ENCODE peak calls at places on chromosomes 11 and 22, in six cellular contexts. S is uterus, Q is lower lobe of right lung, I is GM23248, V is neuronal stem cell, N is adrenal gland. D is an unnamed sample.

GRCh38 chr11:7555067-7555699 is 41.4 kb downstream of the PPFIBP2 start:
- DNase-seq in S (no peak), Q (peak; percentile 61), I (peak; percentile 53), V (no peak), N (peak; percentile 86), D (no peak)

GRCh38 chr11:104654414-104654813 is 243.8 kb downstream of the CASP12 start:
- DNase-seq in S (no peak), Q (no peak), I (no peak), V (no peak), N (no peak), D (no peak)

GRCh38 chr11:12675951-12676711 is 1.9 kb downstream of the TEAD1 start:
- DNase-seq in S (peak; percentile 56), Q (no peak), I (peak; percentile 50), V (no peak), N (no peak), D (no peak)

GRCh38 chr22:46614070-46614931 is 5.9 kb upstream of the GRAMD4 start:
- DNase-seq in S (no peak), Q (peak; percentile 62), I (no peak), V (no peak), N (no peak), D (peak; percentile 91)

GRCh38 chr22:24008022-24008283 is 2.7 kb upstream of the GSTT4 start:
- DNase-seq in S (no peak), Q (no peak), I (no peak), V (no peak), N (no peak), D (no peak)

GRCh38 chr11:48101044-48101733 is 115.4 kb upstream of the OR4B1 start:
- DNase-seq in S (no peak), Q (no peak), I (no peak), V (no peak), N (no peak), D (no peak)

GRCh38 chr22:17542452-17542851 is 20.8 kb upstream of the SLC25A18 start:
- DNase-seq in S (no peak), Q (no peak), I (no peak), V (no peak), N (no peak), D (no peak)

GRCh38 chr22:48709453-48709852 is 1118.2 kb downstream of the BRD1 start:
- DNase-seq in S (no peak), Q (no peak), I (no peak), V (no peak), N (no peak), D (no peak)

GRCh38 chr11:118530180-118530682 is 761 bp upstream of the TMEM25 start:
- DNase-seq in S (no peak), Q (no peak), I (peak; percentile 46), V (no peak), N (no peak), D (no peak)

GRCh38 chr11:128772814-128773213 is 78.9 kb downstream of the FLI1 start:
- DNase-seq in S (peak; percentile 33), Q (peak; percentile 82), I (no peak), V (no peak), N (peak; percentile 31), D (peak; percentile 53)

GRCh38 chr11:20670932-20671403 is 1.6 kb downstream of the NELL1 start:
- DNase-seq in S (no peak), Q (no peak), I (no peak), V (no peak), N (no peak), D (no peak)

GRCh38 chr11:20671856-20672546 is 2.6 kb downstream of the NELL1 start:
- DNase-seq in S (no peak), Q (no peak), I (peak; percentile 14), V (no peak), N (no peak), D (no peak)

GRCh38 chr11:20668844-20669832 is at the start of gene NELL1:
- DNase-seq in S (no peak), Q (no peak), I (no peak), V (no peak), N (no peak), D (no peak)

GRCh38 chr11:20669833-20670684 is 673 bp downstream of the NELL1 start:
- DNase-seq in S (no peak), Q (no peak), I (no peak), V (no peak), N (no peak), D (no peak)

DNA sequence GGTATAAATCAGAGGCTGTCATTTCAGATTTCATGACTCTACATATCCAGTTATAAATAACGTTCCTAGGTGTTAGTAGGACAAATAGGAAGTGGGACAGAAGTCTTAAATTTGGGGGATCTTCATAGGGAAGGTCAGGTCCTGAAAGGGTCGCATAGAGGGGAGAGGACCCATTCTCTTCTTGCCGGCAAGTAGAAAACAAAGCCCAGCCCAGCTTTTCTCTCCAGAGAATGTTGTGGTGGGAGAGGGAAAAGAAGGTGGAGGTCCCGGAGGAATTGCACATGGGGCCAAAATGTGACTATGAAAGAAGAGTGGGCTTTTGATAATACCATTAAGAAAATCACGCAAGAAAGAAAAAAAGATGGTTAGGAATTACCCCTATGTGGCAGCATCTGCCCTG is 976 bp upstream of the NELL1 start:
- DNase-seq in S (no peak), Q (no peak), I (no peak), V (no peak), N (no peak), D (no peak)
- H3K27me3 ChIP-seq in S (peaks cover 10% of the 10 kb centered on the region), Q (peaks cover 48% of the 10 kb centered on the region), I (peaks cover 45% of the 10 kb centered on the region), V (peaks cover 54% of the 10 kb centered on the region), N (peaks cover 34% of the 10 kb centered on the region), D (peaks cover 12% of the 10 kb centered on the region)

GRCh38 chr22:30304495-30305244 is 15.4 kb upstream of the CASTOR1 start:
- DNase-seq in S (peak; percentile 46), Q (no peak), I (peak; percentile 72), V (no peak), N (no peak), D (no peak)
- H3K4me3 ChIP-seq in S (no peak overlapping the region), Q (peak overlapping the region; percentile 19), I (no peak overlapping the region), V (no peak overlapping the region), N (no peak overlapping the region), D (peak overlapping the region; percentile 60)

GRCh38 chr11:126129681-126130671 is 67.3 kb upstream of the CDON start:
- DNase-seq in S (no peak), Q (peak; percentile 69), I (no peak), V (no peak), N (no peak), D (no peak)
- H3K4me1 ChIP-seq in S (peaks cover 12% of the 10 kb centered on the region), Q (peaks cover 21% of the 10 kb centered on the region), I (peaks cover 21% of the 10 kb centered on the region), V (peaks cover 5% of the 10 kb centered on the region), N (peaks cover 14% of the 10 kb centered on the region), D (no peaks in the 10 kb centered on the region)

DNA sequence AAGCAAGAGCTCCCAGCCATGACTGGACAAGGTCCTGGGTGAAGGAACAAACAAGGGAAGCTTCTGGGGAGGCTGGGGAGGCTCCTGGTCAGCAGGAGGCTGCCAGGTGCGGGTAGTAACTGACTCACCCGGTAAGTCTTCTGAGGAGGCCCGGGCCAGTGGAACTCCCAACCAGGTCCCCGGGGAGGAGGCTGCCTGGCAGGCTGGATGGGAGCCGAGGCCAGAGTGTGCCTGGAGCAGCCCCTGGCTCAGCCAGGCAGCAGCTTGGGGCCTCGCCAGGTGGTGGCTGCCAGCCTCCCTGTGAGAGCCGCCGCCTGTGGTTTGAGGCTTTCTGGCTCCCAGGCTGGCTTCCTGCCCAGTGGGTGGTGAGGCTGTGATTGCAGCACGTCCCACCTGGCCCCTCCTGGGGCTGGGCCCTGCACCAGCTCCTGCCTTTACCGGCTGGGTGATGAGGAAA is 46.2 kb downstream of the IGF2 start:
- DNase-seq in S (no peak), Q (peak; percentile 83), I (peak; percentile 77), V (no peak), N (peak; percentile 12), D (peak; percentile 76)
- H3K27me3 ChIP-seq in S (no peaks in the 10 kb centered on the region), Q (peaks cover 10% of the 10 kb centered on the region), I (no peaks in the 10 kb centered on the region), V (no peaks in the 10 kb centered on the region), N (peaks cover 11% of the 10 kb centered on the region), D (peaks cover 3% of the 10 kb centered on the region)

DNA sequence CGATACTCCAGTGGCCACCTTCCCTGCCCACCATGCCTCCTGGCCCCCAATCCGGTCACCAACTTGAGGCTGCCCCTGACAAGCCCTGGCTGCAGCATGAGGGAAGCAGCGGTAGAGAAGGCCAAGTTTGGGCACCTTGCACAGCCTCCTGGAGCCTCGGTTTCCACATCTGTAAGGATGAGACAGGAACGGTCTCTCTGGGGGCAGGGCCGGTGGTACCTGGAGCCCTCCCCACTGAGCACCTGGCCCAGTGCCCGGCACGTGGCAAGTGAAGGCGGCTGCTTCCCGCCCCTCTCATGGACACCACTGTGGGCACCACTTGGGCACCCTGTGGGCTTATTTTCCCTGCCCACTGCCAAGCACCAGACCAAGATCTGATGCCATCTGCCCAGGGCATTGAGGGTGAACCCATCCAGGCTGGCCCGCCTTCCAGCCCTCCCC is 77.8 kb downstream of the CDKN1C start:
- DNase-seq in S (peak; percentile 34), Q (peak; percentile 41), I (no peak), V (no peak), N (peak; percentile 13), D (no peak)
- H3K4me3 ChIP-seq in S (no peak overlapping the region), Q (no peak overlapping the region), I (no peak overlapping the region), V (no peak overlapping the region), N (no peak overlapping the region), D (no peak overlapping the region)

DNA sequence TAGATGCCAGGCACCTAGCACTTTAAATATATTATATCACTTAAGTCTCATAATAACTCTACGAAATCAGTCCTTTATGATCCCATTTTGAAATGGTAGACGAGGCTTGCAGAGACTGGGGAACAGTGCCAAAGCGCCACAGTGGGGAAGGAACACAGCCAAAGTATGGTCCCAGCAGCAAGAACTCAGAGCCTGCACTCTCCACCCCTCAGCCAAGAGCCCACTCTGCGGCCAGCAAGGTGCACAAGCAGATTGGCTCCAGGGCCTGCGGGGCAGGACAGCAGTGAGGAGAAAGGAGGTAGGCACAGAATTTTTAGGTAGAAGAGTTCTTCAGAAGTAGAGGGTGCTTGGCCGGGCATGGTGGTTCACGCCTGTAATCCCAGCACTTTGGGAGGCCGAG is 61.4 kb downstream of the NRXN2 start:
- DNase-seq in S (no peak), Q (peak; percentile 18), I (no peak), V (no peak), N (no peak), D (no peak)
- H3K4me1 ChIP-seq in S (no peaks in the 10 kb centered on the region), Q (peaks cover 3% of the 10 kb centered on the region), I (peaks cover 28% of the 10 kb centered on the region), V (no peaks in the 10 kb centered on the region), N (no peaks in the 10 kb centered on the region), D (no peaks in the 10 kb centered on the region)